ENCODE peak calls at places on chromosomes 16 and 17, in seven cellular contexts. B, I, Z, T, S, L and D are unnamed samples.

GRCh38 chr16:84378567-84378966 is 10.2 kb downstream of the ATP2C2 start:
- DNase-seq in S (no peak), B (no peak), L (no peak), Z (no peak), I (no peak), T (no peak), D (no peak)

GRCh38 chr16:22787456-22788189 is 26.3 kb upstream of the HS3ST2 start:
- DNase-seq in T (no peak), B (no peak), S (no peak), Z (peak), I (no peak), L (no peak), D (no peak)

GRCh38 chr16:68037820-68038597 is 14.9 kb downstream of the DUS2 start:
- DNase-seq in T (no peak), I (no peak), B (no peak), Z (no peak), L (no peak), S (no peak), D (no peak)

GRCh38 chr17:30165960-30166359 is 49.3 kb downstream of the NSRP1 start:
- DNase-seq in L (no peak), S (no peak), I (no peak), B (no peak), T (no peak), Z (no peak), D (no peak)

GRCh38 chr17:17408236-17408794 is 68.5 kb upstream of the MED9 start:
- DNase-seq in Z (no peak), T (no peak), L (no peak), S (no peak), I (no peak), B (no peak), D (peak)

GRCh38 chr16:88870608-88871348 is 4.3 kb upstream of the PABPN1L start:
- DNase-seq in L (no peak), I (no peak), T (no peak), B (no peak), Z (peak), S (no peak), D (no peak)

GRCh38 chr17:35519442-35519841 is 18.0 kb downstream of the SLFN12L start:
- DNase-seq in I (no peak), L (no peak), T (no peak), B (no peak), Z (no peak), S (no peak), D (no peak)

GRCh38 chr17:32943206-32943605 is 15.3 kb downstream of the TMEM98 start:
- DNase-seq in B (peak), Z (no peak), T (no peak), I (no peak), S (no peak), L (no peak), D (peak)

GRCh38 chr17:385195-385835 is 32.7 kb upstream of the RPH3AL start:
- DNase-seq in Z (peak), S (no peak), L (no peak), B (peak), T (peak), I (no peak), D (no peak)

GRCh38 chr17:78995761-78996451 is 13.7 kb downstream of the CANT1 start:
- DNase-seq in T (no peak), B (peak), I (no peak), S (no peak), L (no peak), Z (peak), D (no peak)

GRCh38 chr16:3112881-3113574 is 642 bp downstream of the ZNF205 start:
- DNase-seq in I (no peak), L (no peak), Z (no peak), S (no peak), B (no peak), T (peak), D (peak)

GRCh38 chr16:17471745-17472075 is 950 bp upstream of the XYLT1 start:
- DNase-seq in Z (no peak), T (no peak), B (no peak), L (no peak), S (no peak), I (no peak), D (no peak)
- H3K4me3 ChIP-seq in Z (no peak), T (no peak), B (no peak), L (no peak), S (no peak), I (peak), D (no peak)

GRCh38 chr16:51150159-51150893 is 744 bp downstream of the SALL1 start:
- DNase-seq in T (no peak), I (no peak), S (no peak), B (no peak), Z (no peak), L (no peak), D (no peak)

GRCh38 chr16:51151435-51151950 is 423 bp upstream of the SALL1 start:
- DNase-seq in B (peak), S (no peak), L (no peak), Z (peak), I (no peak), T (peak), D (peak)

GRCh38 chr16:51149721-51150158 is 1.3 kb downstream of the SALL1 start:
- DNase-seq in I (no peak), B (no peak), T (no peak), L (no peak), Z (no peak), S (no peak), D (no peak)

GRCh38 chr16:51151951-51152663 is 1.0 kb upstream of the SALL1 start:
- DNase-seq in L (no peak), S (no peak), T (peak), B (peak), I (no peak), Z (peak), D (peak)

GRCh38 chr16:51150894-51151320 is at the start of gene SALL1:
- DNase-seq in T (no peak), L (no peak), S (no peak), Z (no peak), I (no peak), B (no peak), D (peak)
- H3K4me3 ChIP-seq in T (peak), L (no peak), S (no peak), Z (peak), I (peak), B (peak), D (peak)

GRCh38 chr17:40443988-40444899 is 994 bp downstream of the IGFBP4 start:
- DNase-seq in I (no peak), L (no peak), Z (peak), T (no peak), S (no peak), B (no peak), D (peak)
- H3K4me3 ChIP-seq in I (peak), L (peak), Z (peak), T (peak), S (no peak), B (peak), D (peak)

GRCh38 chr17:39772987-39773664 is 35.4 kb downstream of the GRB7 start:
- DNase-seq in S (no peak), B (no peak), L (peak), T (no peak), I (no peak), Z (no peak), D (no peak)
- H3K4me3 ChIP-seq in S (peak), B (no peak), L (no peak), T (peak), I (no peak), Z (no peak), D (no peak)

GRCh38 chr16:85731179-85731578 is 19.7 kb downstream of the C16orf74 start:
- DNase-seq in B (no peak), L (no peak), T (no peak), I (no peak), Z (no peak), S (no peak), D (no peak)
- H3K4me3 ChIP-seq in B (no peak), L (no peak), T (no peak), I (no peak), Z (no peak), S (no peak), D (no peak)

DNA sequence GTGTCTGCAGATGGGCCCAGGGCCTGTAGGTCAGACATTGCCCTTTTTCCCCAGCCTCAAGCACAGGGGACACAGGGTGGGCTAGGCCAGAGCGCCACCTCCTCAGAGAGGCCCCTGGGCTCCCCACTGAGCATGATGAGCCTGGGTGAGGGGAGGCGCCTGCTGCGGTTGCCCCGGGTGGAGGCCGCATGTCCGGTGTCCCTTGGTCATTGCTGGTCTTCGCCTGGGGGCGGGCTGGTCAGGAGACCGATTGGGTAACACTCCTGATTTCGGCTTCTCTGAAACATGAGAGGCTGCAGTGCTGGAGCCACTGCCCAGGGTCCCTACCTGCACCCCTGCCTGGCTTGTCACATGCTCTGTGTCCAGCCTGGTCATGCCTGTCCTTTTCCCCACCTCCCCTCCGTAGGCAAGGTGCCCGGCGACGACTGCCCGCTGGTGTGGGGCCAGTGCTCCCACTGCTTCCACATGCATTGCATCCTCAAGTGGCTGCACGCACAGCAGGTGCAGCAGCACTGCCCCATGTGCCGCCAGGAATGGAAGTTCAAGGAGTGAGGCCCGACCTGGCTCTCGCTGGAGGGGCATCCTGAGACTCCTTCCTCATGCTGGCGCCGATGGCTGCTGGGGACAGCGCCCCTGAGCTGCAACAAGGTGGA is 2.4 kb upstream of the NPB start:
- DNase-seq in S (no peak), Z (no peak), T (no peak), I (no peak), L (no peak), B (no peak), D (no peak)
- H3K4me3 ChIP-seq in S (no peak), Z (no peak), T (no peak), I (no peak), L (no peak), B (no peak), D (no peak)

GRCh38 chr16:25066426-25066746 is 45.2 kb upstream of the LCMT1 start:
- DNase-seq in I (no peak), L (no peak), T (no peak), Z (no peak), B (no peak), S (no peak), D (no peak)
- H3K4me3 ChIP-seq in I (peak), L (peak), T (peak), Z (peak), B (no peak), S (peak), D (peak)

DNA sequence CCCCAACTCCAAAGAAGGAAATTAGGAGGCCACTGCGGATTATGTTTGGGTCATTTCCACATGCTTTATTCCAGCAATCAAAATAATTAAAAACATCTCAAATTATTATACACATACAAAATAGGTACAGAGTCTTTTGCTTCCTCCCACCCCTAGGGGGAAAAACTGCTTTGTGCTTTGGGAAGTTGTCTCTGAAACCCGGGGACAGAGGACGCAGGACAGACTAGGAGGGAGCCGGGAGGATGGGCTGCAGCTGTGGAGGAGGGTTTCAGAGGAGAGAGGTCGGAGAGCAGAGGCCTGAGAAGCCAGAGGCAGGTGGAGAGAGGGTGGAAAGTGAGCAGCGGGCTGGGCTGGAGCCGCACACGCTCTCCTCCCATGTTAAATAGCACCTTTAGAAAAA is 17.4 kb downstream of the COL1A1 start:
- DNase-seq in S (no peak), I (no peak), Z (no peak), B (no peak), T (no peak), L (no peak), D (no peak)
- H3K4me3 ChIP-seq in S (no peak), I (peak), Z (no peak), B (no peak), T (peak), L (no peak), D (no peak)

GRCh38 chr16:870856-871561 is 70.5 kb upstream of the GNG13 start:
- DNase-seq in L (no peak), I (no peak), T (no peak), Z (peak), B (no peak), S (no peak), D (no peak)

GRCh38 chr16:869823-870641 is 69.5 kb upstream of the GNG13 start:
- DNase-seq in I (no peak), T (no peak), Z (no peak), B (no peak), L (no peak), S (no peak), D (no peak)

GRCh38 chr16:867421-868385 is 67.2 kb upstream of the GNG13 start:
- DNase-seq in S (no peak), T (no peak), I (no peak), B (no peak), Z (no peak), L (no peak), D (no peak)

GRCh38 chr16:868386-868755 is 67.8 kb upstream of the GNG13 start:
- DNase-seq in Z (no peak), L (no peak), I (no peak), T (no peak), S (no peak), B (no peak), D (no peak)

GRCh38 chr16:868846-869822 is 68.6 kb upstream of the GNG13 start:
- DNase-seq in Z (no peak), I (no peak), S (no peak), L (no peak), B (no peak), T (no peak), D (no peak)
- H3K4me3 ChIP-seq in Z (no peak), I (no peak), S (no peak), L (no peak), B (no peak), T (no peak), D (no peak)